ENCODE peak calls at places on chromosomes 5 and 9, in four cellular contexts. J, M, T and H are unnamed samples.

GRCh38 chr5:73506459-73506955 is 8.3 kb downstream of the BTF3 start:
- DNase-seq in J (no peak), M (no peak), T (no peak), H (no peak)

GRCh38 chr9:97740848-97741821 is 44.0 kb upstream of the XPA start:
- DNase-seq in T (peak; percentile 29), J (no peak), M (peak; percentile 42), H (peak; percentile 57)

GRCh38 chr5:138438724-138439536 is at the start of gene REEP2:
- DNase-seq in T (peak; percentile 67), J (peak; percentile 87), M (no peak), H (peak; percentile 78)

GRCh38 chr5:138716456-138716924 is 36.7 kb upstream of the CTNNA1 start:
- DNase-seq in J (no peak), T (no peak), M (no peak), H (no peak)

GRCh38 chr9:17571825-17572224 is 7.0 kb upstream of the SH3GL2 start:
- DNase-seq in M (no peak), T (no peak), J (no peak), H (no peak)

GRCh38 chr9:132243156-132244074 is 81.6 kb downstream of the NTNG2 start:
- DNase-seq in T (no peak), M (no peak), J (no peak), H (no peak)

GRCh38 chr5:104088876-104089778 is 526.5 kb upstream of the NUDT12 start:
- DNase-seq in J (no peak), M (no peak), T (no peak), H (no peak)

GRCh38 chr5:16866795-16867584 is 69.1 kb downstream of the MYO10 start:
- DNase-seq in M (peak; percentile 63), T (no peak), J (no peak), H (no peak)

GRCh38 chr5:110880413-110880812 is 141.6 kb downstream of the SLC25A46 start:
- DNase-seq in J (no peak), M (peak; percentile 79), T (no peak), H (no peak)

GRCh38 chr9:36392489-36392888 is 7.6 kb downstream of the RNF38 start:
- DNase-seq in M (peak; percentile 6), J (no peak), T (no peak), H (no peak)

GRCh38 chr9:35095175-35095574 is 1.2 kb downstream of the PIGO start:
- DNase-seq in M (no peak), J (no peak), T (no peak), H (no peak)

GRCh38 chr5:50744761-50745160 is 78.3 kb downstream of the PARP8 start:
- DNase-seq in J (no peak), T (peak; percentile 59), M (peak; percentile 25), H (no peak)

GRCh38 chr5:58294598-58295298 is 165.1 kb downstream of the PLK2 start:
- DNase-seq in J (no peak), T (no peak), M (peak; percentile 4), H (no peak)

GRCh38 chr9:84266087-84266561 is 74.4 kb downstream of the SLC28A3 start:
- DNase-seq in M (no peak), T (peak; percentile 7), J (no peak), H (no peak)

GRCh38 chr5:178145965-178146820 is 7.5 kb downstream of the NHP2 start:
- DNase-seq in M (peak; percentile 47), J (peak; percentile 90), T (peak; percentile 77), H (peak; percentile 67)

GRCh38 chr5:96226941-96227552 is 206.0 kb downstream of the PCSK1 start:
- DNase-seq in T (no peak), M (peak; percentile 91), J (no peak), H (no peak)

GRCh38 chr5:10973316-10973715 is 212.3 kb upstream of the DAP start:
- DNase-seq in T (no peak), J (no peak), M (no peak), H (no peak)

GRCh38 chr5:9604416-9604815 is 25.7 kb downstream of the TAS2R1 start:
- DNase-seq in T (no peak), J (no peak), M (no peak), H (no peak)

GRCh38 chr5:172659909-172660628 is 19.0 kb downstream of the NEURL1B start:
- DNase-seq in M (peak; percentile 87), J (peak; percentile 83), T (no peak), H (no peak)

GRCh38 chr5:43000198-43000840 is 39.8 kb downstream of the ANXA2R start:
- DNase-seq in M (no peak), T (no peak), J (peak; percentile 76), H (no peak)

GRCh38 chr5:79069488-79070001 is at the start of the genes BHMT2 and DMGDH:
- DNase-seq in M (peak; percentile 13), T (no peak), J (no peak), H (no peak)

GRCh38 chr5:168341178-168341577 is 49.7 kb downstream of the WWC1 start:
- DNase-seq in T (no peak), M (no peak), J (peak; percentile 1), H (no peak)

GRCh38 chr5:97124335-97124734 is 18.1 kb downstream of the LIX1 start:
- DNase-seq in M (no peak), J (no peak), T (no peak), H (no peak)

GRCh38 chr9:34646211-34647083 is at the start of gene GALT:
- DNase-seq in M (peak; percentile 76), J (peak; percentile 99), T (peak; percentile 94), H (peak; percentile 96)

GRCh38 chr5:81147011-81147594 is 86.0 kb upstream of the CKMT2 start:
- DNase-seq in M (no peak), J (no peak), T (no peak), H (no peak)

GRCh38 chr5:133407277-133407632 is 205.1 kb downstream of the FSTL4 start:
- DNase-seq in M (no peak), J (no peak), T (no peak), H (no peak)

GRCh38 chr5:96288845-96289185 is 144.2 kb downstream of the PCSK1 start:
- DNase-seq in M (no peak), J (no peak), T (no peak), H (no peak)

GRCh38 chr9:95880011-95880690 is 4.7 kb downstream of the ERCC6L2 start:
- DNase-seq in M (peak; percentile 74), T (no peak), J (no peak), H (no peak)

GRCh38 chr5:19739691-19740090 is 248.3 kb downstream of the CDH18 start:
- DNase-seq in J (no peak), M (no peak), T (no peak), H (no peak)
- H3K27ac ChIP-seq in J (no peak overlapping the region), M (no peak overlapping the region), T (no peak overlapping the region), H (no peak overlapping the region)

GRCh38 chr5:142846402-142846801 is 76.2 kb downstream of the ARHGAP26 start:
- DNase-seq in M (no peak), J (no peak), T (no peak), H (no peak)
- H3K27ac ChIP-seq in M (no peak overlapping the region), J (no peak overlapping the region), T (no peak overlapping the region), H (no peak overlapping the region)

GRCh38 chr5:102781359-102781758 is 26.3 kb downstream of the PAM start:
- DNase-seq in M (no peak), T (no peak), J (no peak), H (no peak)

GRCh38 chr5:102782245-102782872 is 27.3 kb downstream of the PAM start:
- DNase-seq in J (no peak), T (no peak), M (no peak), H (no peak)

GRCh38 chr5:102781786-102782185 is 26.7 kb downstream of the PAM start:
- DNase-seq in T (no peak), J (no peak), M (no peak), H (no peak)

GRCh38 chr5:102777099-102777498 is 22.0 kb downstream of the PAM start:
- DNase-seq in J (no peak), M (no peak), T (no peak), H (no peak)

DNA sequence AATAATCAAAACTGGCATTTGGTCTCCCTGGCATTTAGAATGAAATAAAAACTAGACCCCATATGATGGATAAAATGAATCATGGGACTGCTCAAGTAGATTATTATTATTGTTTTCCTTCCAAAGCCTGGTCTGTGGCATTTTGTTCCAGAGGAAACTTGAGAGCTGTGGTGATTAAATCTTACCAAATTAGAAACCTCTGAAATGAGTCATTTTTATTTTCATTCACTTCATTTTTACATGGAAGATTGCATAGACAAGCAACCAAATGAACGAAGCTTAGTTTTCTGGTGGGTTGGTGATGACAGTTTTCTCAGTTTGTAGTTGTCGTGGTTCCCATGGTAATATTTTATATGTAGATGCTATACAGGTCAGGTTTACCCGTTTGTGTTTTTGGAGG is 23.4 kb downstream of the PAM start:
- DNase-seq in J (no peak), T (peak; percentile 27), M (peak; percentile 45), H (no peak)
- H3K27ac ChIP-seq in J (no peak overlapping the region), T (peak overlapping the region; percentile 6), M (peak overlapping the region; percentile 7), H (no peak overlapping the region)

GRCh38 chr5:144951001-144951400 is 780.3 kb downstream of the KCTD16 start:
- DNase-seq in T (no peak), J (no peak), M (no peak), H (no peak)
- H3K27ac ChIP-seq in T (no peak overlapping the region), J (no peak overlapping the region), M (no peak overlapping the region), H (no peak overlapping the region)